ENCODE peak calls at places on chromosomes 16 and 17, in ten cellular contexts. X is cardiac fibroblast, T is fibroblast of the aortic adventitia, W is stomach, F is mucosa of descending colon, B is ovary, G is uterus, P is heart right ventricle, I is PC-3, K is PC-9. A is an unnamed sample.

GRCh38 chr17:2275722-2276121 is 27.9 kb downstream of the SMG6 start:
- DNase-seq in G (no peak), W (no peak), T (no peak), I (no peak), K (no peak), F (no peak), P (no peak), X (no peak), B (no peak), A (no peak)

GRCh38 chr17:50047488-50048126 is 8.3 kb upstream of the ITGA3 start:
- DNase-seq in B (no peak), T (peak), I (peak), F (no peak), P (no peak), X (peak), G (no peak), K (no peak), W (no peak), A (peak)

GRCh38 chr17:57375040-57375769 is 118.9 kb downstream of the MSI2 start:
- DNase-seq in I (no peak), X (peak), B (no peak), T (no peak), P (no peak), F (no peak), G (no peak), K (no peak), W (no peak), A (no peak)

GRCh38 chr17:79154951-79155557 is 80.4 kb downstream of the ENGASE start:
- DNase-seq in X (no peak), P (no peak), I (no peak), K (no peak), G (no peak), B (no peak), W (no peak), T (no peak), F (no peak), A (no peak)

GRCh38 chr16:55012793-55013192 is 82.1 kb downstream of the IRX5 start:
- DNase-seq in G (no peak), T (no peak), I (no peak), F (no peak), X (no peak), P (no peak), W (no peak), K (no peak), B (no peak), A (no peak)

GRCh38 chr17:6422654-6423241 is 12.2 kb downstream of the AIPL1 start:
- DNase-seq in B (no peak), F (no peak), K (no peak), I (no peak), P (no peak), X (no peak), W (no peak), T (no peak), G (no peak), A (no peak)

GRCh38 chr16:67158637-67159600 is 790 bp downstream of the TRADD start:
- DNase-seq in P (no peak), W (peak), G (no peak), K (peak), X (no peak), F (peak), B (peak), I (peak), T (no peak), A (peak)

GRCh38 chr16:17364319-17365210 is 106.2 kb downstream of the XYLT1 start:
- DNase-seq in I (no peak), X (peak), W (no peak), P (no peak), G (peak), K (no peak), B (peak), F (no peak), T (peak), A (peak)

GRCh38 chr17:82013772-82014321 is 8.8 kb downstream of the CENPX start:
- DNase-seq in K (no peak), W (no peak), G (no peak), B (no peak), P (peak), I (no peak), X (no peak), F (no peak), T (no peak), A (no peak)

GRCh38 chr17:737561-738113 is 5.2 kb downstream of the TLCD3A start:
- DNase-seq in F (no peak), B (no peak), G (no peak), W (no peak), P (no peak), I (no peak), T (no peak), K (no peak), X (no peak), A (no peak)

GRCh38 chr16:47019563-47019962 is 46.1 kb upstream of the DNAJA2 start:
- DNase-seq in B (no peak), F (no peak), P (no peak), X (peak), G (no peak), T (no peak), K (no peak), I (peak), W (no peak), A (peak)

GRCh38 chr17:78537217-78537860 is 39.9 kb downstream of the DNAH17 start:
- DNase-seq in B (no peak), X (no peak), P (no peak), K (no peak), G (no peak), F (no peak), W (no peak), I (no peak), T (no peak), A (no peak)

GRCh38 chr17:83106036-83106577 is 26.7 kb downstream of the METRNL start:
- DNase-seq in F (no peak), T (no peak), B (no peak), P (no peak), I (no peak), K (no peak), G (no peak), X (no peak), W (no peak), A (no peak)

GRCh38 chr16:5025171-5025632 is 8.5 kb downstream of the NAGPA start:
- DNase-seq in B (peak), G (no peak), P (peak), X (no peak), W (peak), T (no peak), I (no peak), F (peak), K (no peak), A (no peak)

GRCh38 chr17:27207073-27207511 is 86.8 kb upstream of the WSB1 start:
- DNase-seq in P (no peak), T (peak), B (no peak), X (peak), I (peak), F (no peak), G (no peak), W (no peak), K (no peak), A (peak)

GRCh38 chr17:29590979-29591736 is 1.7 kb upstream of the GIT1 start:
- DNase-seq in W (no peak), K (no peak), P (peak), T (peak), X (peak), B (peak), I (no peak), G (peak), F (peak), A (no peak)

GRCh38 chr16:72475688-72476087 is 303.7 kb upstream of the PMFBP1 start:
- DNase-seq in X (no peak), W (no peak), B (no peak), K (no peak), P (no peak), G (no peak), F (no peak), I (no peak), T (no peak), A (no peak)

GRCh38 chr16:711548-712320 is 3.2 kb upstream of the METRN start:
- DNase-seq in T (peak), P (peak), F (peak), I (peak), X (peak), G (peak), B (peak), K (peak), W (peak), A (peak)

GRCh38 chr16:88504489-88505404 is 51.7 kb downstream of the ZFPM1 start:
- DNase-seq in K (no peak), I (no peak), G (no peak), W (peak), F (peak), P (no peak), B (no peak), X (no peak), T (no peak), A (no peak)

GRCh38 chr16:16127469-16128116 is 95.7 kb downstream of the ABCC6 start:
- DNase-seq in K (peak), F (peak), I (peak), G (peak), B (peak), W (peak), T (peak), X (peak), P (peak), A (peak)

GRCh38 chr16:85126731-85127662 is 14.7 kb upstream of the CIBAR2 start:
- DNase-seq in K (no peak), I (peak), T (peak), P (no peak), G (peak), W (no peak), X (peak), F (no peak), B (peak), A (peak)

GRCh38 chr16:71357681-71358080 is 842 bp upstream of the CALB2 start:
- DNase-seq in I (peak), G (no peak), T (no peak), X (no peak), W (no peak), K (peak), B (no peak), F (no peak), P (no peak), A (no peak)

GRCh38 chr16:85172465-85173071 is 60.3 kb upstream of the CIBAR2 start:
- DNase-seq in P (peak), W (no peak), K (peak), T (no peak), B (no peak), G (no peak), X (no peak), F (peak), I (peak), A (peak)

GRCh38 chr17:81967533-81968395 is 6.8 kb upstream of the NOTUM start:
- DNase-seq in G (peak), K (peak), B (peak), F (peak), P (peak), I (peak), X (peak), T (peak), W (peak), A (peak)

GRCh38 chr16:67110136-67110847 is 551 bp downstream of the PHAF1 start:
- DNase-seq in T (no peak), X (no peak), P (no peak), I (no peak), W (no peak), F (peak), G (no peak), B (no peak), K (no peak), A (no peak)

GRCh38 chr16:27822529-27823437 is 240.7 kb downstream of the GSG1L start:
- DNase-seq in G (no peak), P (no peak), F (no peak), B (no peak), T (no peak), W (peak), K (no peak), I (peak), X (no peak), A (no peak)

GRCh38 chr16:70470927-70471341 is 16.5 kb downstream of the FCSK start:
- DNase-seq in B (peak), G (no peak), P (peak), K (peak), I (peak), W (peak), F (peak), T (peak), X (peak), A (peak)

GRCh38 chr17:14201087-14201486 is 35.6 kb downstream of the CDRT15 start:
- DNase-seq in W (no peak), P (no peak), X (peak), B (no peak), K (no peak), F (peak), G (no peak), I (no peak), T (peak), A (peak)

GRCh38 chr16:10939649-10940206 is 2.5 kb downstream of the DEXI start:
- DNase-seq in W (no peak), B (no peak), G (no peak), X (no peak), F (no peak), I (no peak), T (no peak), P (no peak), K (no peak), A (no peak)

GRCh38 chr16:10938844-10939648 is 3.2 kb downstream of the DEXI start:
- DNase-seq in G (no peak), K (no peak), F (no peak), I (no peak), W (no peak), X (no peak), T (no peak), P (no peak), B (no peak), A (no peak)

GRCh38 chr16:10937068-10937859 is 5.0 kb downstream of the DEXI start:
- DNase-seq in I (no peak), F (no peak), B (no peak), T (no peak), W (peak), P (no peak), K (no peak), X (no peak), G (no peak), A (no peak)

GRCh38 chr16:10936585-10936984 is 5.7 kb downstream of the DEXI start:
- DNase-seq in K (no peak), W (no peak), B (no peak), P (no peak), F (no peak), T (no peak), X (no peak), G (no peak), I (no peak), A (no peak)

GRCh38 chr16:10938321-10938720 is 3.9 kb downstream of the DEXI start:
- DNase-seq in K (no peak), I (no peak), X (no peak), F (no peak), G (no peak), W (no peak), T (no peak), P (no peak), B (no peak), A (no peak)
- H3K4me3 ChIP-seq in K (no peak), I (no peak), X (no peak), F (no peak), G (no peak), W (peak), T (no peak), P (peak), B (no peak), A (no peak)

GRCh38 chr17:61409301-61410099 is 9.9 kb downstream of the TBX2 start:
- DNase-seq in B (peak), T (peak), G (peak), K (peak), X (peak), P (peak), W (peak), F (peak), I (peak), A (peak)

GRCh38 chr17:61411944-61412859 is 12.6 kb downstream of the TBX2 start:
- DNase-seq in I (peak), T (peak), X (peak), F (peak), B (peak), P (peak), W (peak), G (peak), K (peak), A (peak)

GRCh38 chr17:61411114-61411943 is 11.7 kb downstream of the TBX2 start:
- DNase-seq in T (peak), K (peak), B (peak), I (peak), P (peak), F (peak), G (peak), W (peak), X (peak), A (peak)

GRCh38 chr17:61410100-61410551 is 10.5 kb downstream of the TBX2 start:
- DNase-seq in W (no peak), P (no peak), I (no peak), X (no peak), B (no peak), G (peak), F (no peak), T (no peak), K (no peak), A (no peak)

DNA sequence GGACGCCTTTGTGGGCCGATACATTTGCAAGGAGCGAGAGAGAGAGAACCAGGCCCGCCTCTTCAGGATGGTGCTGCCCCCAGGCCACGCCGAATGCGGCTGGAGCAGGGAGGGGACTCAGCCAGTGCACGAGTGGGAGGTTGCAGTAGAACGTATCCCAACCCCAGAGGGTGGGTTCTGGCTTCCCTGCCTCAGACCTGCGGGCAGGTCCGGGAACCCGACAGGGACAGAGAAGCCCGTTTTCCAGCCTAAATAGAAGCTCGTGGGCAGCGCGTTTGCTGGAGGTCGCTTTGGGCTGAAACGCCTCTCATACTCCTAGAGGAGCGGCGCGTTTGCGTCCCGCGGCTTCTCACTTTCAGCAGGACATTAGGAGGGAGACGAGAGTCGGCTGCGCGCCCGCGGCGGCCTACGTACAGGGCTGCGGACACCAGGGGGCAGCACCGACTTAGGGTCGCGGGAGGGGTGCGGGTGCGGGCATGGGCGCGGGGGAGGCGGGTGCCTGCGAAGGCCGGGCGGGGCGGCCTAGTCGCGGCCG is 11.0 kb downstream of the TBX2 start:
- DNase-seq in T (peak), B (peak), K (peak), W (peak), P (peak), X (peak), I (no peak), G (peak), F (peak), A (peak)
- TF ChIP-seq CTCF in T (peak), B (no peak), K (peak), W (peak), P (peak), X (peak), I (peak), G (peak), F (peak), A (peak)

DNA sequence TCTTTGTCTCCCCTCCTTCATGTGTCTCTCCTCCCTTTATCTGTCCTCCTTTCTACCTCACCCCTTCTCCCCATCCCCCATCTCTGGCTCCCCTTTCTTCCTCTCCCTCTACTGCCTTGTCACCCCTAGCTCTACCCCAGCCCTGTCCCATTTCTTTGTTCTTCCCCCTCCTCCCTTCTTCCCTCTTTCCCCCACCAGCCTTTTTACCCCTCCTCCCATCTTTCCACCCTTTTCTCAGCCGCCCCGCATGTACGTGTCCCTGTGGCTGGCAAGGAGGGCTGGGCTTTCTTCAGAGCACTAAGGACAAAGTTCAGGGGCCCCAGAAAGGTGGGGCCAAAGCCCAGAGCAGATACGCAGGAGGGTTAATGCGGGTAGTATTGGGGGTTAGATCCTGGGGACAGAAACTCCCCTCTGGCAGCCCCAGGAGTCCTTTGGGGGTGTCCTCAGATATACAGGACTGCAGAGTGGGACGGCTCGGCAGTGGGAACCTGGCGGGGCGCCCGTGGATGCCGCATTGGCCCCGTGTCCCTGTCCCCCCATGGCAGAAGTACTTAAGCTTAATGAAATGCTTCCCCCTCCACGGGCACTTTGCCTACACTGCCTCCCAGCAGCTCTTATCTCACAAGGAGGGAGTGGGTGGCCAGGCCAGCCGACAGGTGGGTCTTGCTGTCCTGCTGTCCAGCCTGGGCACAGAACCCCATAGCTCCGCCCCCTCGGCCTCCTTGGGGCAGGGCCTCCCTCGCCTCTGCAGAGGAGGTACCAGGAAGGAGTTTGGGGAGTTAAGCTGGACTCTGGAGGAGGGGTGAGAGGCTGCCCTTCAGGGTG is 8.3 kb downstream of the THRA start:
- DNase-seq in P (peak), B (peak), G (peak), F (peak), T (no peak), I (no peak), X (no peak), W (peak), K (peak), A (no peak)
- H3K4me3 ChIP-seq in P (peak), B (peak), G (peak), F (no peak), T (no peak), I (no peak), X (no peak), W (peak), K (no peak), A (no peak)

DNA sequence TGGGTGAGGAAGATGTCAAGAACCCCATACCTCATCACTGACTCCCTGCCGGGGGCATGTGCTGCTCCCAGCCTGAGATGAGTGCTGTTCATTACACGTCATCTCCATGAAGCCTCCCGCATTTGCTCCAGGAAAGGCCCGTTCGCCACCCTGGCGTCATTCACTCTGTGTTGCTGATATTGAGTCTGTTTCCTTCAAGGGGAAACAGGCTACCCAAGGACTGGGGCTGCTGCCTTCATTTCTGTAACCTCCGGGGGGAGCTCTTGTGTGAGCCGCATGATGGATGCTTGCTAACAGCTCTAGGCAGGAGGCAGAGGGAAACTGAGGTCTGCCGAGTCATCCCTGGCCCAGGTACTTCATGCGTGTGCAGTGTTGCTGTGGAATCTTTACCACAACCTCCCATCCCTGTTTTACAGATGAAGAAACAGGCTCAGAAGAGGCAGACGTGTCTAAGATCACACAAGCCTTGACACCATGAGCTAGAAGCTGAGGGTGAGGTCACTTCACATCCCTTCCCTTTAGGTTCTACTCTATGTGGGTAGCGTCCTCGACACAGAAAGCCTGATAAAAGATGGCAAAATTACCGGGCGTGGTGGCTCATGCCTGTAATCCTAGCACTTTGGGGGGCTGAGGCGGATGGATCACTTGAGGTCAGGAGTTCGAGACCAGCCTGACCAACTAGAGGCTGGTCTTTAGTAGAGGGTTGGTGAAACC is 3.5 kb upstream of the ARMC5 start:
- DNase-seq in B (peak), T (no peak), F (no peak), G (no peak), W (no peak), X (peak), I (no peak), P (no peak), K (no peak), A (no peak)
- TF ChIP-seq CTCF in B (no peak), T (peak), F (peak), G (no peak), W (no peak), X (peak), I (peak), P (peak), K (peak), A (peak)

GRCh38 chr17:33436321-33436720 is 143.2 kb upstream of the ASIC2 start:
- DNase-seq in I (no peak), T (peak), K (no peak), B (no peak), G (no peak), X (peak), F (no peak), W (no peak), P (no peak), A (peak)
- H3K4me3 ChIP-seq in I (no peak), T (no peak), K (no peak), B (no peak), G (no peak), X (no peak), F (no peak), W (no peak), P (no peak), A (no peak)

DNA sequence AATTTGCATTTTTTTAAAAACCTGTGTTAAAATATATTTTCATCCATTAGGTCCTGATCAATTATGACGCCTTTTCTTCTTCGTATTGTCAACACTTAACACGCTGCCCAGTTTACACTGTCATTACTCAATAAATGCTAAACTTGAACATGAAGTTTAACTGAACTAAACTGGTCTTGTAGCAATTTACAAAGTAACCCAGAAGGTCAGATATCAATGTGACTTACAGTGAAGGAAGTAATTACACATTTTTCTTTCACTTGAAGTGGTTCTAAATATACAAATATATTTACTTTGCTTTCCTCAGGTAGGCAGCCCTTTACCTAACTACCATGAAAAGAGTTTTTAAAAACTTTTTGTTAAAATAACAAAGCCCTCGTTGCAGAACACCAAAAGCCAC is 256.5 kb upstream of the AXIN2 start:
- DNase-seq in K (no peak), W (no peak), P (no peak), T (no peak), I (no peak), G (no peak), B (no peak), X (no peak), F (no peak), A (no peak)
- TF ChIP-seq CTCF in K (no peak), W (no peak), P (no peak), T (no peak), I (no peak), G (no peak), B (no peak), X (no peak), F (no peak), A (no peak)

A was measured in fibroblast of villous mesenchyme.